ENCODE peak calls at places on chromosomes 4 and X, in nine cellular contexts. E, T, C, A, I, G, L, H and M are unnamed samples.

GRCh38 chrX:155966876-155967275 is 30.6 kb upstream of the IL9R start:
- DNase-seq in E (no peak), T (no peak), C (no peak), A (no peak), I (peak; percentile 37), G (peak; percentile 10), L (no peak), H (no peak), M (peak; percentile 25)

GRCh38 chr4:79467246-79467932 is 59.4 kb upstream of the GK2 start:
- DNase-seq in E (no peak), T (no peak), C (no peak), A (no peak), I (no peak), G (no peak), L (no peak), H (no peak), M (no peak)

GRCh38 chr4:95798003-95798402 is 41.9 kb upstream of the PDHA2 start:
- DNase-seq in E (no peak), T (no peak), C (no peak), A (no peak), I (no peak), G (no peak), L (no peak), H (no peak), M (no peak)

GRCh38 chrX:41313419-41313818 is 20.5 kb upstream of the DDX3X start:
- DNase-seq in E (no peak), T (no peak), C (no peak), A (no peak), I (no peak), G (no peak), L (no peak), H (no peak), M (peak; percentile 30)

GRCh38 chrX:29215251-29215650 is 628.0 kb downstream of the IL1RAPL1 start:
- DNase-seq in E (no peak), T (no peak), C (no peak), A (no peak), I (no peak), G (no peak), L (no peak), H (no peak), M (no peak)

GRCh38 chrX:32847921-32848320 is 363.4 kb downstream of the DMD start:
- DNase-seq in E (no peak), T (no peak), C (no peak), A (no peak), I (no peak), G (no peak), L (no peak), H (no peak), M (no peak)

GRCh38 chr4:19739101-19739651 is 512.5 kb upstream of the SLIT2 start:
- DNase-seq in E (no peak), T (no peak), C (peak; percentile 24), A (no peak), I (peak; percentile 2), G (no peak), L (peak; percentile 92), H (peak; percentile 76), M (peak; percentile 36)

GRCh38 chr4:4575284-4576211 is 33.7 kb upstream of the STX18 start:
- DNase-seq in E (no peak), T (peak; percentile 62), C (peak; percentile 79), A (peak; percentile 48), I (peak; percentile 70), G (peak; percentile 57), L (peak; percentile 66), H (no peak), M (peak; percentile 63)

GRCh38 chr4:187541666-187542065 is 453.9 kb upstream of the ZFP42 start:
- DNase-seq in E (no peak), T (no peak), C (no peak), A (no peak), I (no peak), G (no peak), L (no peak), H (no peak), M (no peak)

GRCh38 chrX:6557690-6558089 is 22.8 kb upstream of the VCX3A start:
- DNase-seq in E (no peak), T (no peak), C (no peak), A (no peak), I (no peak), G (no peak), L (no peak), H (no peak), M (no peak)

GRCh38 chr4:108272566-108272965 is 103.8 kb upstream of the LEF1 start:
- DNase-seq in E (no peak), T (no peak), C (no peak), A (no peak), I (no peak), G (no peak), L (peak; percentile 48), H (peak; percentile 48), M (no peak)

GRCh38 chr4:13966241-13967195 is 339.0 kb upstream of the BOD1L1 start:
- DNase-seq in E (no peak), T (no peak), C (no peak), A (no peak), I (no peak), G (no peak), L (peak; percentile 45), H (peak; percentile 49), M (no peak)

GRCh38 chr4:152385551-152385950 is 150.3 kb downstream of the FBXW7 start:
- DNase-seq in E (no peak), T (no peak), C (no peak), A (no peak), I (no peak), G (no peak), L (no peak), H (no peak), M (no peak)

GRCh38 chrX:48083212-48083611 is 11.8 kb upstream of the ZNF630 start:
- DNase-seq in E (no peak), T (peak; percentile 23), C (peak; percentile 37), A (peak; percentile 20), I (peak; percentile 43), G (peak; percentile 13), L (peak; percentile 36), H (peak; percentile 2), M (peak; percentile 44)

GRCh38 chr4:125346616-125347015 is 31.9 kb downstream of the FAT4 start:
- DNase-seq in E (no peak), T (no peak), C (no peak), A (no peak), I (no peak), G (no peak), L (no peak), H (no peak), M (no peak)

GRCh38 chrX:7214251-7214650 is 66.3 kb upstream of the PUDP start:
- DNase-seq in E (no peak), T (no peak), C (no peak), A (no peak), I (no peak), G (no peak), L (no peak), H (no peak), M (no peak)

GRCh38 chr4:498328-498919 is 532 bp downstream of the ZNF721 start:
- DNase-seq in E (no peak), T (no peak), C (no peak), A (no peak), I (peak; percentile 10), G (peak; percentile 3), L (no peak), H (no peak), M (no peak)
- H3K27me3 ChIP-seq in E (no peaks in the 10 kb centered on the region), T (no peaks in the 10 kb centered on the region), C (no peaks in the 10 kb centered on the region), A (no peaks in the 10 kb centered on the region), I (no peaks in the 10 kb centered on the region), G (no peaks in the 10 kb centered on the region), L (no peaks in the 10 kb centered on the region), H (no peaks in the 10 kb centered on the region), M (no peaks in the 10 kb centered on the region)

GRCh38 chr4:151167561-151167960 is 68.1 kb downstream of the RPS3A start:
- DNase-seq in E (no peak), T (peak; percentile 40), C (no peak), A (no peak), I (no peak), G (no peak), L (no peak), H (no peak), M (no peak)

GRCh38 chr4:151166662-151167061 is 67.2 kb downstream of the RPS3A start:
- DNase-seq in E (no peak), T (no peak), C (no peak), A (no peak), I (no peak), G (no peak), L (no peak), H (no peak), M (no peak)

GRCh38 chr4:151173751-151174325 is 74.4 kb downstream of the RPS3A start:
- DNase-seq in E (no peak), T (peak; percentile 51), C (no peak), A (no peak), I (no peak), G (no peak), L (no peak), H (no peak), M (no peak)

GRCh38 chr4:151169223-151169622 is 69.8 kb downstream of the RPS3A start:
- DNase-seq in E (no peak), T (peak; percentile 80), C (peak; percentile 37), A (peak; percentile 80), I (peak; percentile 5), G (no peak), L (no peak), H (peak; percentile 97), M (no peak)

GRCh38 chr4:151169900-151170299 is 70.5 kb downstream of the RPS3A start:
- DNase-seq in E (no peak), T (no peak), C (no peak), A (no peak), I (no peak), G (no peak), L (no peak), H (peak; percentile 38), M (no peak)
- H3K27ac ChIP-seq in E (no peak overlapping the region), T (peak overlapping the region; percentile 60), C (peak overlapping the region; percentile 21), A (no peak overlapping the region), I (no peak overlapping the region), G (no peak overlapping the region), L (no peak overlapping the region), H (no peak overlapping the region), M (no peak overlapping the region)

GRCh38 chrX:50200907-50201306 is at the start of gene AKAP4:
- DNase-seq in E (no peak), T (no peak), C (no peak), A (no peak), I (no peak), G (no peak), L (no peak), H (no peak), M (no peak)

GRCh38 chrX:50202539-50202938 is 1.7 kb upstream of the AKAP4 start:
- DNase-seq in E (no peak), T (no peak), C (no peak), A (no peak), I (no peak), G (no peak), L (no peak), H (no peak), M (no peak)

DNA sequence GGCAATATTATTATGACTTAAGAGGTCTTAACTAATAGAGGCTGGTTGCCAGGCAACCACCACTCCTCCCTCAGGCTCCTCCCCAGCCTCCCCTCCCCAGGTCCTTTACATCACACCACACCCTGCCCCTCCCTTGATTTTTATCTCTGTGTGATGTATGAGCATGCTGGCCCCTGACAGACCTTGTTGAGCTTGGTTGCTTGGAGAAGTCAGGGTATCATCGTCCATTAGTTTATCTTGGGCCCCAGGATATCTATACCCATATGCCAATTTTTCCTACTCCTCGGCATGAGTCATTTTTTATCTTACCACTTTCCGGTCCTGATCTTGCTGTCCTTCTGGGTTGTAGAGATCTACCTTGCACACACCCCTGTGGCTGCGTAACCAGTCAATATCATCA is 2.5 kb downstream of the AKAP4 start:
- DNase-seq in E (no peak), T (no peak), C (no peak), A (no peak), I (peak; percentile 63), G (no peak), L (no peak), H (no peak), M (no peak)
- H3K27me3 ChIP-seq in E (no peaks in the 10 kb centered on the region), T (no peaks in the 10 kb centered on the region), C (no peaks in the 10 kb centered on the region), A (no peaks in the 10 kb centered on the region), I (no peaks in the 10 kb centered on the region), G (no peaks in the 10 kb centered on the region), L (no peaks in the 10 kb centered on the region), H (no peaks in the 10 kb centered on the region), M (no peaks in the 10 kb centered on the region)

GRCh38 chr4:87805971-87806370 is 6.6 kb downstream of the IBSP start:
- DNase-seq in E (no peak), T (no peak), C (no peak), A (no peak), I (no peak), G (no peak), L (no peak), H (no peak), M (no peak)
- H3K27ac ChIP-seq in E (no peak overlapping the region), T (no peak overlapping the region), C (no peak overlapping the region), A (no peak overlapping the region), I (no peak overlapping the region), G (no peak overlapping the region), L (peak overlapping the region; percentile 32), H (no peak overlapping the region), M (no peak overlapping the region)